ENCODE peak calls at places on chromosomes 3 and 15, in five cellular contexts. X, E, O, V and H are unnamed samples.

GRCh38 chr15:78208887-78209645 is 25.3 kb downstream of the ACSBG1 start:
- DNase-seq in O (peak; percentile 43), V (no peak), E (no peak), X (peak; percentile 44), H (no peak)

GRCh38 chr15:69713726-69714559 is 261.3 kb downstream of the RPLP1 start:
- DNase-seq in V (no peak), X (no peak), O (peak; percentile 92), E (no peak), H (no peak)

GRCh38 chr3:183539821-183540220 is 15.7 kb downstream of the KLHL6 start:
- DNase-seq in V (no peak), X (no peak), O (no peak), E (no peak), H (no peak)

GRCh38 chr3:195356151-195357086 is 85.5 kb upstream of the XXYLT1 start:
- DNase-seq in V (peak; percentile 19), O (no peak), E (peak; percentile 26), X (no peak), H (peak; percentile 53)

GRCh38 chr3:22392859-22393258 is 641.8 kb upstream of the ZNF385D start:
- DNase-seq in O (no peak), E (no peak), V (no peak), X (no peak), H (no peak)

GRCh38 chr3:177179281-177180067 is 17.8 kb downstream of the TBL1XR1 start:
- DNase-seq in V (peak; percentile 47), X (no peak), E (no peak), O (no peak), H (no peak)

GRCh38 chr3:188061133-188061532 is 92.8 kb upstream of the LPP start:
- DNase-seq in V (peak; percentile 79), E (peak; percentile 64), O (peak; percentile 81), X (no peak), H (no peak)

GRCh38 chr15:90890839-90891238 is 6.5 kb downstream of the FES start:
- DNase-seq in E (no peak), X (no peak), O (no peak), V (no peak), H (no peak)

GRCh38 chr15:36390491-36390890 is 188.9 kb upstream of the CDIN1 start:
- DNase-seq in X (no peak), V (no peak), O (no peak), E (no peak), H (no peak)

GRCh38 chr3:184619348-184619747 is 57.8 kb downstream of the EPHB3 start:
- DNase-seq in V (no peak), E (no peak), O (no peak), X (no peak), H (no peak)

GRCh38 chr15:28123408-28124023 is 24.4 kb upstream of the OCA2 start:
- DNase-seq in E (peak; percentile 76), X (peak; percentile 85), V (peak; percentile 68), O (peak; percentile 85), H (peak; percentile 95)

GRCh38 chr15:55791576-55792400 is 48.8 kb upstream of the PRTG start:
- DNase-seq in X (no peak), V (peak; percentile 94), E (peak; percentile 49), O (peak; percentile 36), H (no peak)

GRCh38 chr15:76196949-76197315 is 114.3 kb downstream of the ETFA start:
- DNase-seq in V (no peak), X (no peak), E (no peak), O (no peak), H (no peak)

GRCh38 chr3:126895178-126896066 is 87.5 kb upstream of the PLXNA1 start:
- DNase-seq in E (peak; percentile 11), X (no peak), O (peak; percentile 61), V (no peak), H (peak; percentile 31)

GRCh38 chr3:10464068-10464434 is 41.3 kb downstream of the ATP2B2 start:
- DNase-seq in V (no peak), E (no peak), O (no peak), X (no peak), H (no peak)

GRCh38 chr15:85504739-85505676 is 124.6 kb downstream of the AKAP13 start:
- DNase-seq in O (peak; percentile 73), E (peak; percentile 74), X (no peak), V (peak; percentile 58), H (peak; percentile 58)

GRCh38 chr3:122030381-122031122 is 8.5 kb upstream of the ILDR1 start:
- DNase-seq in O (no peak), V (peak; percentile 53), X (no peak), E (peak; percentile 41), H (no peak)

GRCh38 chr15:75203017-75203907 is 1.6 kb downstream of the C15orf39 start:
- DNase-seq in E (peak; percentile 12), X (peak; percentile 67), V (peak; percentile 1), O (peak; percentile 24), H (no peak)

GRCh38 chr3:99783009-99783573 is 34.6 kb upstream of the CMSS1 start:
- DNase-seq in V (peak; percentile 96), E (peak; percentile 95), O (peak; percentile 88), X (no peak), H (no peak)

GRCh38 chr15:69719527-69719926 is 266.9 kb downstream of the RPLP1 start:
- DNase-seq in E (no peak), V (peak; percentile 46), O (no peak), X (no peak), H (no peak)

GRCh38 chr15:57138260-57138895 is 219.9 kb downstream of the TCF12 start:
- DNase-seq in V (peak; percentile 80), X (no peak), E (peak; percentile 82), O (peak; percentile 66), H (peak; percentile 83)

GRCh38 chr3:64351713-64352595 is 126.7 kb upstream of the PRICKLE2 start:
- DNase-seq in V (peak; percentile 92), X (no peak), O (no peak), E (peak; percentile 54), H (no peak)

GRCh38 chr3:65534825-65535224 is 503.9 kb downstream of the MAGI1 start:
- DNase-seq in E (no peak), X (no peak), V (no peak), O (no peak), H (no peak)

DNA sequence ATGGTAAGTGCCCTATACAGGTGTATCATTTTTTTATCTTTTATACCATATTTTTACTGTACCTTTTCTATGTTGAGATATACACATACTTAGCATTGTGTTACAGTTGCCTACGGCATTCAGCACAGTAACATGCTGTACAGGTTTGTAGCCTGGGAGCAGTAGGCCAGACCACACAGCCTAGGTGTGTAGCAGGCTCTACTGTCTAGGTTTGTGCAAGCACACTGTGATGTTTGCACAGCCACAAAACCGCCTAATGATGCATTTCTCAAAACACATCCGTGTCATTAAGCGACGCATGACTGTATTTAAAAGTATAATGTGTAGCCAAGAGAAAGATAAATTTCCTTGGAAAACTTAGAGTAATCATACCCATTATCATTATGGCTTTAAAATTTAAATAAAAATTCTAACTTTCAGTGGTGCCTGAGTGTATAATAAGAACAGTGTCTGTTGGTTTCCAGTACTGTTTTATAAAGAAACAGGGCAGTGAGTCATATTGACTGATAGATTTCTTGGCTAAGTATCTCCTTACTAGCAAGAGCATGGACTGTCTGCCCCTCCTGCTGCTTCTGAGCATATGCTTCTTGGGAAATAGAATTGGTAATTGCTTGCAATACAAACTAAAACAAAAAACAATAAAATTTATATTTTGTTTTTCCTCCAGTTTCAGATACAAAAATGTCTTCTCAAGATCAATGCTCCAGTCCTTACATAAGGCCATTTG is 18.3 kb downstream of the CALML4 start:
- DNase-seq in O (peak; percentile 19), E (peak; percentile 87), X (no peak), V (peak; percentile 78), H (no peak)
- H3K27ac ChIP-seq in O (no peak overlapping the region), E (peak overlapping the region; percentile 37), X (no peak overlapping the region), V (no peak overlapping the region), H (no peak overlapping the region)

DNA sequence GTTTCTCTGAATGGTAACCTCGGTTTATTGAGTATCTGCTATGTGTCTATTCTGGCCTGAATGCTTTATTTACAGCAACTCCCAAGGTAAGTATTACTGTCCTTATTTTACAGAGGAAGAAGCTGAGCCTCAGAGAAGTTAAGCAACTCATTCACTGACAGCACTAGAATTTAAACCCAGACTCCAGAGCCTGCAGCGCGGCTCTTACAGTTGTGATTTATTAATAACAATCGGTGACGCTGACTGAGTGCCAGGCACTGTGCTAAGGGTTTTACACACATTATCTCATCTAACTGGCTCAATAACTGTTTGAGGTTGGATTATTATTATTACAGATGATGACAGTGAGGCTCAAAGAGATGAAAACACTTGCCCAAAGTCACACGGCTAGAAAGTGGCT is 19.6 kb downstream of the SRGAP3 start:
- DNase-seq in E (no peak), O (no peak), X (no peak), V (no peak), H (no peak)
- H3K9ac ChIP-seq in E (no peak overlapping the region), O (no peak overlapping the region), X (no peak overlapping the region), V (no peak overlapping the region), H (no peak overlapping the region)

GRCh38 chr3:62159056-62159455 is 214.3 kb downstream of the FEZF2 start:
- DNase-seq in O (no peak), X (no peak), E (no peak), V (no peak), H (no peak)
- H3K27ac ChIP-seq in O (no peak overlapping the region), X (no peak overlapping the region), E (no peak overlapping the region), V (no peak overlapping the region), H (no peak overlapping the region)

GRCh38 chr3:52456800-52457183 is 1.4 kb downstream of the NISCH start:
- DNase-seq in O (no peak), X (no peak), V (no peak), E (no peak), H (no peak)
- H3K9ac ChIP-seq in O (peak overlapping the region; percentile 96), X (no peak overlapping the region), V (peak overlapping the region; percentile 73), E (peak overlapping the region; percentile 60), H (peak overlapping the region; percentile 86)

GRCh38 chr3:185720326-185720725 is 104.5 kb downstream of the IGF2BP2 start:
- DNase-seq in O (no peak), V (no peak), E (no peak), X (no peak), H (no peak)
- H3K27ac ChIP-seq in O (no peak overlapping the region), V (no peak overlapping the region), E (no peak overlapping the region), X (no peak overlapping the region), H (no peak overlapping the region)

DNA sequence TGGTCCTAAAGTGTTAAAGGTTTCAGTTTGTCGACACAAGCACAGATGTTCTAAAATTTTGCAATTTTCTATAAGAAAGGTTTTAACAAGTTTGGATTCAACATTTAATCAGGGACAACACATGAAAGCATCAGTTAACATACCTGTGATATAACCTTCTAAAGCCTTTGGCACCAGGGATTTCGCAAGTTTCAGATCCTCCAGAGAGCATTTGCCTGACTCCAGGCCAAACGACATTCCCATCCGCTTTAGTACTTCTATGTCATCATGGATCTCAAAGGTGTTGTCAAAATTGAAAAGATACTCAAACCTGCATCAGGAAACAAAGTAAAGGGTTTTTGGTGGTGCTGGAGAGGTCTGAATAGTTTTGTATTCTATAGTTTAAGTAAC is 83.1 kb downstream of the ATP1B3 start:
- DNase-seq in V (no peak), O (no peak), X (no peak), E (no peak), H (no peak)
- H3K9ac ChIP-seq in V (no peak overlapping the region), O (no peak overlapping the region), X (no peak overlapping the region), E (no peak overlapping the region), H (no peak overlapping the region)